ENCODE peak calls at places on chromosome 15, in six cellular contexts. J is A549, D is tibial nerve, S is HepG2, H is upper lobe of left lung, U is stomach. G is an unnamed sample.

GRCh38 chr15:53520867-53521525 is 238.5 kb downstream of the WDR72 start:
- DNase-seq in D (no peak), J (no peak), H (no peak), S (no peak), U (no peak), G (no peak)

GRCh38 chr15:57545995-57546394 is 45.7 kb upstream of the MYZAP start:
- DNase-seq in S (no peak), D (no peak), U (no peak), J (no peak), H (no peak), G (no peak)

GRCh38 chr15:84944311-84944710 is 37.3 kb upstream of the PDE8A start:
- DNase-seq in D (no peak), J (no peak), S (no peak), H (peak), U (no peak), G (no peak)

GRCh38 chr15:101718896-101719295 is 5.4 kb downstream of the TARS3 start:
- DNase-seq in U (no peak), H (no peak), D (no peak), J (no peak), S (no peak), G (no peak)

GRCh38 chr15:36658321-36658720 is 78.9 kb downstream of the CDIN1 start:
- DNase-seq in U (no peak), J (no peak), D (no peak), S (no peak), H (no peak), G (no peak)

GRCh38 chr15:47333758-47334157 is 383.5 kb upstream of the SEMA6D start:
- DNase-seq in S (no peak), H (no peak), U (no peak), D (no peak), J (no peak), G (no peak)

GRCh38 chr15:98774756-98775497 is 126.6 kb downstream of the IGF1R start:
- DNase-seq in H (no peak), D (no peak), J (no peak), U (no peak), S (peak), G (no peak)

GRCh38 chr15:36506733-36507356 is 72.6 kb upstream of the CDIN1 start:
- DNase-seq in J (no peak), D (no peak), H (no peak), S (peak), U (no peak), G (no peak)

GRCh38 chr15:38332711-38333110 is 80.1 kb downstream of the SPRED1 start:
- DNase-seq in H (no peak), J (no peak), S (no peak), D (no peak), U (no peak), G (no peak)

GRCh38 chr15:98866503-98866902 is 141.1 kb downstream of the PGPEP1L start:
- DNase-seq in J (no peak), D (no peak), U (no peak), H (no peak), S (no peak), G (no peak)

GRCh38 chr15:71110800-71111565 is 4.3 kb upstream of the THSD4 start:
- DNase-seq in S (no peak), H (no peak), D (no peak), U (no peak), J (no peak), G (no peak)

GRCh38 chr15:82904574-82904973 is 47.9 kb downstream of the HOMER2 start:
- DNase-seq in J (no peak), U (no peak), H (no peak), S (no peak), D (no peak), G (no peak)

GRCh38 chr15:99104788-99105515 is at the start of gene SYNM:
- DNase-seq in S (peak), D (peak), J (peak), U (peak), H (peak), G (peak)

GRCh38 chr15:68609618-68610017 is 30.8 kb downstream of the CORO2B start:
- DNase-seq in S (no peak), U (no peak), H (peak), D (peak), J (no peak), G (peak)
- TF ChIP-seq POLR2A in S (no peak), U (no peak), H (no peak), D (no peak), J (no peak), G (no peak)

DNA sequence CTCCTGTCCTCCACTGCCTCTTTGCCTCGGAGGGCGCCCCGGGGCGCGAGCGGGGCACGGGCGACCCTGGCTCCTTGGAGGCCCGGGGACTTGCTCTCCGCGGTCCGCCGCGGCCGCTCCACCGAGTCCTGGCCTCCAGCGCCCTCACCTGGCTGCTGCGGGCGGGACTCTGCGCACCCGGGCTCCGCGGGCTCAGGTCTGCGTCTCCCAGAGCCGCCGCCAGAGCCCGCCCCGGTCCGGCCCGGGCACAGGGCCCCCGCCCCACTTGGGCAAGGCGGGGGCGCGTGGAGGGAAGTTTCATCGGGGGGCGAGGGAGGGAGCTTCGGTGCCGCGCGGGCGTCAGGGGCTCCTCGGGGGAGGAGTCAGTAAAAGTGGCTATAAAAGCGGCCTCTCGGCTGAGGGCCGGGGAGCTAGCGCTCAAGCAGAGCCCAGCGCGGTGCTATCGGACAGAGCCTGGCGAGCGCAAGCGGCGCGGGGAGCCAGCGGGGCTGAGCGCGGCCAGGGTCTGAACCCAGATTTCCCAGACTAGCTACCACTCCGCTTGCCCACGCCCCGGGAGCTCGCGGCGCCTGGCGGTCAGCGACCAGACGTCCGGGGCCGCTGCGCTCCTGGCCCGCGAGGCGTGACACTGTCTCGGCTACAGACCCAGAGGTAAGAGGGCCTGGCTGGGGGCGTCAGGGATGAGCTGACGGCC is at the start of gene CEMIP:
- DNase-seq in D (peak), J (peak), H (peak), U (peak), S (peak), G (peak)
- TF ChIP-seq EP300 in D (no peak), J (no peak), H (no peak), U (no peak), S (no peak), G (no peak)

DNA sequence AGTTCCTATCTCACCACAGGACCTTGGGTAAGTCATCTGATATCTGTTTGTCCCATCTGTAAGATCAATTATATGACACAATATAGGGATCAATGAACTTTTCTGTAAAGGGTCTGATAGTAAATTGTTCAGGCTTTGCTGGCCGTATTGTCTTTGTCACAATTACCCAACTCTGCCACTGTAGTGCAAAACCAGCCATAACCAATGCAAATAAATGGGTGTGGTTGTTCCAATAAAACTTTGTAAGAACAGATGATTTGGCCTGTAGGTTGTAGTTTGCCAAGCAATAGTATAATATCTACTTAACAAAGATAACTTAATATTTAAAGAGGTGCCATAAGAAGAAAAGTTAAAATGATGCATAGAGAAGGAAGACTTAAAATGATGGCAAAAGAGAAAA is 210.8 kb downstream of the VPS13C start:
- DNase-seq in J (no peak), S (no peak), D (no peak), H (no peak), U (no peak), G (no peak)
- H3K27ac ChIP-seq in J (no peak), S (no peak), D (no peak), H (no peak), U (no peak), G (no peak)

GRCh38 chr15:75215107-75216004 is 13.7 kb downstream of the C15orf39 start:
- DNase-seq in S (no peak), H (no peak), D (no peak), U (no peak), J (no peak), G (no peak)
- TF ChIP-seq POLR2A in S (no peak), H (no peak), D (no peak), U (no peak), J (no peak), G (no peak)

GRCh38 chr15:27873825-27874224 is 225.3 kb downstream of the OCA2 start:
- DNase-seq in D (no peak), J (no peak), H (no peak), U (no peak), S (no peak), G (no peak)
- TF ChIP-seq EP300 in D (no peak), J (no peak), H (no peak), U (no peak), S (no peak), G (no peak)

DNA sequence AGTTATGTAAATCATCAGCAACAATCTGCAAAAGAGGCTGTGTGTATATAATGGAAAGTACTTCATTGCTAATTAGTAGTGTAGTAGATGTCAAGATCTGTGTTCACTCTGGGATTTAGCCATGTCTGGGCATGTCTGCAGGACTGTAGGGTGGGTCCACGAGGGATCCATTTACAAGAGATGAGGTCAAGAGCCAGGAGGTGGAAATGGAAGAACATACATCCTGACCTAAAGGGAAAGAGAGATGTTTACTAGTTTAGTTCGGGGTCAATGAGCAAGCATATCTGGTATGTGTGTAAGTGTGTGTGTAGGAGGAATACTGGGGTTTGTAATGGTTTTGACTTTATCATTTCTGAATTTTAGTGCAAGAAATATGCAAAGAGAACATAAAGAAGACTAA is 171.5 kb upstream of the NANOGP8 start:
- DNase-seq in J (no peak), H (no peak), U (no peak), D (no peak), S (no peak), G (no peak)
- H3K27ac ChIP-seq in J (no peak), H (no peak), U (no peak), D (no peak), S (no peak), G (no peak)

GRCh38 chr15:31442203-31443090 is 115.8 kb downstream of the KLF13 start:
- DNase-seq in S (no peak), U (peak), J (peak), D (no peak), H (no peak), G (no peak)

GRCh38 chr15:31439328-31439727 is 112.7 kb downstream of the KLF13 start:
- DNase-seq in U (no peak), D (no peak), J (peak), H (no peak), S (peak), G (peak)

GRCh38 chr15:31438601-31439265 is 112.1 kb downstream of the KLF13 start:
- DNase-seq in H (no peak), J (no peak), D (no peak), S (no peak), U (no peak), G (no peak)

GRCh38 chr15:31437686-31438085 is 111.1 kb downstream of the KLF13 start:
- DNase-seq in S (no peak), U (no peak), D (no peak), J (no peak), H (no peak), G (no peak)

GRCh38 chr15:31440754-31441298 is 114.2 kb downstream of the KLF13 start:
- DNase-seq in D (peak), H (peak), S (no peak), J (no peak), U (peak), G (peak)
- TF ChIP-seq POLR2A in D (no peak), H (no peak), S (no peak), J (peak), U (no peak), G (peak)

G was measured in transverse colon.